ENCODE peak calls at places on chromosomes 3 and 15, in eight cellular contexts. O is anterior cingulate cortex; Y is smooth muscle cell of the brain vasculature; W is amygdala; V is dorsolateral prefrontal cortex; S is RPMI7951; R is stimulated activated naive B cell treated with anti-CD40 and anti-IgM and Interleukin-4, amounts not matched to agents 10 μg/mL and 1 μg/mL and 100 μg/mL, for 72 hours; Z is GM06990. A is an unnamed sample.

GRCh38 chr15:45333550-45333949 is 44.8 kb downstream of the GATM start:
- DNase-seq in V (peak), S (peak), Y (no peak), R (no peak), O (no peak), Z (no peak), W (peak), A (peak)

GRCh38 chr15:68272797-68273271 is 4.7 kb upstream of the FEM1B start:
- DNase-seq in W (no peak), Z (no peak), Y (no peak), R (no peak), O (no peak), S (peak), V (no peak), A (no peak)

GRCh38 chr3:125186261-125186770 is 26.2 kb downstream of the SLC12A8 start:
- DNase-seq in Z (no peak), Y (peak), R (no peak), W (no peak), S (no peak), V (peak), O (peak), A (peak)

GRCh38 chr3:19384868-19385267 is 236.6 kb downstream of the KCNH8 start:
- DNase-seq in Z (peak), V (no peak), Y (no peak), W (no peak), R (no peak), S (no peak), O (no peak), A (no peak)

GRCh38 chr15:45573961-45574629 is 13.1 kb upstream of the BLOC1S6 start:
- DNase-seq in R (no peak), S (peak), Z (no peak), Y (no peak), O (no peak), W (no peak), V (no peak), A (no peak)

GRCh38 chr3:73511555-73511954 is 113.2 kb downstream of the PDZRN3 start:
- DNase-seq in Z (no peak), V (no peak), W (no peak), Y (no peak), S (peak), O (peak), R (no peak), A (peak)

GRCh38 chr3:193857996-193858395 is 265.0 kb downstream of the OPA1 start:
- DNase-seq in Z (no peak), Y (no peak), W (no peak), S (peak), R (no peak), O (no peak), V (no peak), A (no peak)

GRCh38 chr3:171150945-171151344 is 124.4 kb upstream of the SLC2A2 start:
- DNase-seq in R (no peak), S (no peak), W (no peak), O (no peak), Z (no peak), Y (no peak), V (no peak), A (no peak)

GRCh38 chr15:42059661-42060476 is 34.5 kb downstream of the PLA2G4D start:
- DNase-seq in R (no peak), O (peak), W (no peak), S (peak), Z (no peak), V (no peak), Y (no peak), A (peak)

GRCh38 chr15:58528197-58528870 is 96.5 kb downstream of the LIPC start:
- DNase-seq in Y (no peak), S (no peak), Z (no peak), W (no peak), R (no peak), V (no peak), O (no peak), A (no peak)

GRCh38 chr3:16441306-16441898 is 72.1 kb downstream of the RFTN1 start:
- DNase-seq in W (no peak), Y (peak), O (no peak), V (no peak), R (no peak), S (no peak), Z (no peak), A (no peak)

GRCh38 chr3:11254876-11255275 is 17.3 kb upstream of the ATG7 start:
- DNase-seq in V (no peak), Y (no peak), S (no peak), R (no peak), W (no peak), O (no peak), Z (no peak), A (no peak)

GRCh38 chr3:141454906-141455602 is 31.8 kb upstream of the RASA2 start:
- DNase-seq in Z (no peak), V (no peak), Y (no peak), R (peak), W (no peak), O (no peak), S (peak), A (no peak)

GRCh38 chr3:30546934-30547333 is 59.5 kb upstream of the TGFBR2 start:
- DNase-seq in O (no peak), S (no peak), R (no peak), Y (no peak), V (no peak), Z (no peak), W (no peak), A (no peak)

GRCh38 chr3:21170964-21171363 is 580.0 kb downstream of the ZNF385D start:
- DNase-seq in O (no peak), S (no peak), V (no peak), R (no peak), W (no peak), Y (no peak), Z (no peak), A (no peak)

GRCh38 chr15:82127581-82127980 is 81.8 kb upstream of the MEX3B start:
- DNase-seq in R (no peak), V (no peak), S (no peak), Y (no peak), O (no peak), Z (no peak), W (no peak), A (no peak)

A was measured in head of caudate nucleus.